ENCODE peak calls at places on chromosomes 12 and 14, in seven cellular contexts. E is left lung, B is A549, Q is neural progenitor cell, P is GM06990, D is MM.1S, C is cardiac muscle cell. K is an unnamed sample.

GRCh38 chr12:19712041-19712440 is 272.7 kb downstream of the AEBP2 start:
- DNase-seq in E (no peak), D (no peak), Q (no peak), B (peak), P (no peak), C (no peak), K (no peak)

GRCh38 chr14:68790656-68791077 is 2.2 kb downstream of the ZFP36L1 start:
- DNase-seq in D (no peak), B (no peak), P (peak), E (no peak), C (no peak), Q (no peak), K (peak)

GRCh38 chr14:58082491-58083098 is 69.4 kb downstream of the ARMH4 start:
- DNase-seq in C (no peak), P (no peak), B (peak), E (no peak), Q (no peak), D (no peak), K (no peak)

GRCh38 chr12:130120012-130120805 is 42.1 kb upstream of the FZD10 start:
- DNase-seq in E (no peak), D (no peak), B (no peak), Q (no peak), P (no peak), C (no peak), K (no peak)

GRCh38 chr12:19588944-19589343 is 149.7 kb downstream of the AEBP2 start:
- DNase-seq in Q (no peak), E (no peak), B (no peak), D (no peak), P (no peak), C (no peak), K (no peak)

GRCh38 chr12:104356231-104357115 is 52.9 kb downstream of the EID3 start:
- DNase-seq in Q (no peak), D (no peak), E (no peak), C (peak), B (peak), P (no peak), K (peak)

GRCh38 chr14:95432152-95433093 is 84.0 kb downstream of the SYNE3 start:
- DNase-seq in E (no peak), B (peak), D (no peak), P (no peak), C (peak), Q (peak), K (no peak)

GRCh38 chr12:132853285-132854092 is 24.8 kb upstream of the GOLGA3 start:
- DNase-seq in D (no peak), Q (no peak), P (no peak), B (no peak), C (no peak), E (no peak), K (no peak)

GRCh38 chr14:70093156-70093555 is 95.6 kb downstream of the SLC8A3 start:
- DNase-seq in C (no peak), D (no peak), B (no peak), E (no peak), P (no peak), Q (no peak), K (no peak)

GRCh38 chr14:76917158-76917596 is 91.0 kb downstream of the LRRC74A start:
- DNase-seq in C (peak), B (peak), P (no peak), Q (peak), D (no peak), E (peak), K (no peak)

GRCh38 chr12:16300222-16300621 is 22.7 kb upstream of the SLC15A5 start:
- DNase-seq in D (no peak), C (no peak), P (no peak), B (no peak), Q (no peak), E (no peak), K (no peak)

GRCh38 chr12:65826513-65827171 is 2.4 kb downstream of the HMGA2 start:
- DNase-seq in B (peak), E (no peak), Q (peak), C (peak), D (no peak), P (no peak), K (no peak)

GRCh38 chr14:104479901-104480300 is 99.7 kb upstream of the C14orf180 start:
- DNase-seq in C (no peak), B (no peak), P (no peak), Q (no peak), D (no peak), E (no peak), K (no peak)

GRCh38 chr14:54818201-54819133 is 84.2 kb downstream of the GCH1 start:
- DNase-seq in E (no peak), D (no peak), P (no peak), C (no peak), B (no peak), Q (peak), K (no peak)

GRCh38 chr12:11657511-11657910 is 8.0 kb downstream of the ETV6 start:
- DNase-seq in P (no peak), C (no peak), B (no peak), E (no peak), D (no peak), Q (no peak), K (no peak)

GRCh38 chr12:3770891-3771290 is 18.0 kb upstream of the CRACR2A start:
- DNase-seq in Q (no peak), B (peak), P (no peak), D (no peak), E (no peak), C (no peak), K (no peak)

GRCh38 chr14:28299227-28299626 is 467.4 kb upstream of the FOXG1 start:
- DNase-seq in C (no peak), B (no peak), E (no peak), P (no peak), D (no peak), Q (no peak), K (no peak)

GRCh38 chr12:20024194-20024593 is 344.1 kb upstream of the PDE3A start:
- DNase-seq in E (no peak), Q (no peak), D (no peak), B (no peak), P (no peak), C (no peak), K (no peak)

GRCh38 chr12:12294215-12295005 is 27.6 kb upstream of the LRP6 start:
- DNase-seq in D (no peak), E (no peak), P (no peak), C (peak), Q (peak), B (no peak), K (no peak)

GRCh38 chr14:24298892-24299254 is 707 bp downstream of the DHRS1 start:
- DNase-seq in E (no peak), B (peak), Q (no peak), P (no peak), C (no peak), D (no peak), K (no peak)

GRCh38 chr12:108575199-108575912 is 13.0 kb downstream of the ISCU start:
- DNase-seq in D (no peak), B (no peak), C (no peak), E (no peak), Q (no peak), P (no peak), K (peak)

GRCh38 chr12:112375105-112375504 is 7.1 kb downstream of the HECTD4 start:
- DNase-seq in P (no peak), C (no peak), B (peak), Q (no peak), E (no peak), D (no peak), K (no peak)

GRCh38 chr12:124833693-124834122 is 30.0 kb downstream of the SCARB1 start:
- DNase-seq in D (no peak), P (no peak), Q (peak), B (no peak), C (peak), E (no peak), K (no peak)

GRCh38 chr12:124531281-124531745 is 36.1 kb downstream of the NCOR2 start:
- DNase-seq in C (peak), B (no peak), D (no peak), Q (peak), P (no peak), E (no peak), K (no peak)

GRCh38 chr14:99806841-99807240 is 13.6 kb downstream of the EML1 start:
- DNase-seq in P (no peak), B (no peak), D (no peak), E (no peak), Q (no peak), C (no peak), K (no peak)

GRCh38 chr14:99808133-99808505 is 14.9 kb downstream of the EML1 start:
- DNase-seq in P (no peak), E (no peak), Q (no peak), B (no peak), D (no peak), C (no peak), K (no peak)

GRCh38 chr14:99806040-99806439 is 12.8 kb downstream of the EML1 start:
- DNase-seq in E (no peak), D (no peak), Q (no peak), C (no peak), P (no peak), B (no peak), K (no peak)

GRCh38 chr14:99808515-99808914 is 15.3 kb downstream of the EML1 start:
- DNase-seq in E (no peak), Q (no peak), B (no peak), D (no peak), C (no peak), P (no peak), K (no peak)

DNA sequence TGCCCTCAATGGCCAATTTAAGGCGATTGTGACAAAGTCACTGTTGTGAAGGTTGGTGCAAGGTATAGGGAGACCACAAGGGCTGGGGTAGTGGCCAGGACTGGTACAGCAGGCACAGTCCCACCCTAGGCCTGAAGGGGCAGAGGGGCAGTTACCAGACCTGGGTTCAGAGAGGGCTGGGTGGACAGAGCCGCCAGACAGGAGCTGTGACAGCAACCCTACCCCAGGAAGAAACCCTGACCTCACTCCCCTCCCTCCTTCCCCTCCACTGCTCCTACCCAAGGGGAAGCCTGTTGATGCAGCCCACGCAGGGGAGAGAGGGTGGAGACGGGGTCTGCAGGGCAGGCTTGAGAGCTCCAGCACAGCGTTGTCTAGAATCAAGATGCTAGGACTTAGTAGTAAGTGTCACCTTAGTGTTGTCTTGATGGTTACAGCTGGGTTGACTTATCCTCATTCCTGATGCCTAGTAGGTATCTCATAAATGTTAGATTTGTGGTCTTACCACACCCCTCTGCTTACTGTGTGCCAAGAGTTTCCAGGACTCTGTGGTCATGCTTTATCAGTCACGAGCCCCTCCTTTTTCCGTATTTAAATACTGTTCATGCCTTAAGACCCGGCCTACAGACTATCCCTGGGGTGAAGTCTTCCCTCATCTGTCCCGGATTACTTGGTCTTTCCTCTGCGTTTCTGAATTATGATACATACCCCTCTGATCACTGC is 14.4 kb downstream of the EML1 start:
- DNase-seq in Q (peak), D (no peak), C (no peak), P (no peak), B (peak), E (no peak), K (no peak)
- TF ChIP-seq CTCF in Q (peak), D (no peak), C (no peak), P (no peak), B (no peak), E (no peak), K (peak)

DNA sequence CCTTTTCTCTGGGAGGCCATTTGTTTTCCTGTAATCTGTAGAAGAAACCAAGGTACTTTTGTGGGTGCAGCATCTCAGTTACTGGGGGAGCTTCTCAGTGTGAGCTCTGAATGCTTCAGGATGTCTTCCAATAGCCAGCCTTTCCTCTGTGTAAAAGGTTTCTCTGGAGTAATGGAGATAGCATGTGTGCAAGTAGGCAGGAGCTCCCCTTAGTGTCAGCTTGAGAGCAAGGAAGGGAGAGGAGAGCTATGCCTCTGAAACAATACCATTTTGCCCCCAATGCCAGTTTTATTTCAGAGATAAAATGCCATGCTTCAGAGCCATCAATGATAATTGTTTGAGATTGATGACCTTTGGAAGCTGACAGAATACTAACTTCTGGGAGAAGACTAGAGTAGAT is 125.5 kb downstream of the CRADD start:
- DNase-seq in Q (no peak), P (no peak), E (no peak), C (peak), B (no peak), D (no peak), K (no peak)
- TF ChIP-seq CTCF in Q (no peak), P (no peak), E (no peak), C (peak), B (no peak), D (no peak), K (no peak)

GRCh38 chr12:94173660-94174265 is 25.4 kb downstream of the PLXNC1 start:
- DNase-seq in B (no peak), P (peak), C (no peak), Q (no peak), D (peak), E (no peak), K (no peak)

GRCh38 chr12:94178886-94179285 is 30.5 kb downstream of the PLXNC1 start:
- DNase-seq in B (no peak), C (no peak), Q (no peak), P (no peak), E (no peak), D (no peak), K (no peak)

GRCh38 chr12:94174576-94174975 is 26.2 kb downstream of the PLXNC1 start:
- DNase-seq in E (peak), Q (no peak), P (peak), C (no peak), D (peak), B (no peak), K (no peak)

GRCh38 chr12:94178054-94178453 is 29.7 kb downstream of the PLXNC1 start:
- DNase-seq in C (no peak), E (no peak), Q (no peak), D (no peak), P (no peak), B (no peak), K (no peak)

DNA sequence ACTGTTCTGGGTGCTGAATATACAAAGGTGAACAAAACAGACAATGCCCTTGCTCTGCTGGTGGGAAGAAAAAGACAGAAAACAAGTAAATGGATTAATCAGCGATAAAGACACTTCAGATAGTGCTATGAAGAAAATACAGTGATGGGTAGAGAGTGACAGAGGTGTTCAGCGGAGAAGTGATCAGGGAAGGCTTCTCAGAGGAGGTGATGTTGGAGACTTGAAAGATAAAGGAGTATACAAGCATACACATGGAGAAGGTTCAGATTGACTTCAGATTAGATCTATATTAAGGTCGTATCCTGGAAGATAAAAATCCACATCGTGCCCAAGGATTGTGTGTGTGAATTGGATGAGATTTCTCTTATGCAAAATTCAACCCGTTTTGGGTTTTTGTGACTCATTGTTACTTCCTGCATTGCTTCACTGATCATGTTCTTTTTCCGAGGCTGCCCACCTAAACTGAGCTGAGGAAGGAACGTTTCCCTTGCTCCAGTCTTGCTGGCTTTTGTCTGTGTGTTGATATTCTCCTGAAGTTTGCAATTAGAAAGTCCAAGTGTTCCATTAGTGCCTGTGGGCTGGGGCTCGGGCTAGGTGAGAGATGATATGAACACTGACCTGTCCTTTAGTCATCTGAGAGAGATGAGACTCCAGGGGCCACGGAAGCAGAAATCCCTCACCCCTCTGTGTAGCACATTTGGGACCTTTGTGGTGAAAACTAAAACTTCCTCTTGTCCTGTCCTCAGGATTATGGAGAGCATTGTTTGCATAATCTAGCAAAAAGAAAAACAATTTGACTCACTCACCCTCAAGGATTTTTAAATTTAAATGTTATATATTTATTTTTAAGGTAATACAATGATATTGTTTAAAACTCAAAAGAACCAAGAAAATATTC is 27.6 kb downstream of the PLXNC1 start:
- DNase-seq in P (peak), B (no peak), Q (no peak), C (no peak), D (no peak), E (no peak), K (no peak)
- TF ChIP-seq CTCF in P (no peak), B (no peak), Q (no peak), C (no peak), D (no peak), E (no peak), K (no peak)

DNA sequence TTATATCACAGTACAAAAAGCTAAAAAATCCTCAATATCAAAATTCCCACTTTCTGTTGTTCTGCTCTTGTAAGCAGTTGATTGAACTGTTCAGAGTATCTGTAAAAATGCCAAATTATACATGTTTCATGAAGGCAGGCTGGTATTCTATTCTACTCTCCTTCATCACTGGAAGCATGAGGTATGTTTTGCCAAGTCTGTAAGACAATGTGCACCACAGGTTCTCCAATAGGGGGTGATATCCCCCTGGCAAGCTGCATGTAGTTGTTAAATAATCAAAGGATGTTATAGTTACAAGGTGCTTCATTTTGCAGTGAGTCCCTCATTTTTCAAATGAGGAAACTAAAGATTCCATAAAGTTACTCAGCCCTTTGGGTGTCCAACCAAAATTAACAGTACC is 15.1 kb upstream of the NEK9 start:
- DNase-seq in P (no peak), D (no peak), E (no peak), C (peak), B (peak), Q (peak), K (no peak)
- TF ChIP-seq CTCF in P (peak), D (peak), E (no peak), C (peak), B (peak), Q (peak), K (peak)

GRCh38 chr12:1398673-1399072 is 195.7 kb downstream of the FBXL14 start:
- DNase-seq in Q (no peak), C (no peak), E (no peak), P (no peak), D (peak), B (peak), K (no peak)
- TF ChIP-seq CTCF in Q (no peak), C (no peak), E (no peak), P (no peak), D (peak), B (no peak), K (no peak)

GRCh38 chr14:64693766-64694165 is 10.5 kb upstream of the PLEKHG3 start:
- DNase-seq in E (no peak), B (no peak), Q (no peak), D (no peak), P (no peak), C (no peak), K (no peak)

GRCh38 chr14:64692189-64692588 is 12.0 kb upstream of the PLEKHG3 start:
- DNase-seq in B (no peak), Q (no peak), E (no peak), P (no peak), C (no peak), D (no peak), K (no peak)

GRCh38 chr14:64696355-64696844 is 7.8 kb upstream of the PLEKHG3 start:
- DNase-seq in P (no peak), E (no peak), B (no peak), Q (no peak), C (no peak), D (no peak), K (no peak)

GRCh38 chr14:64692597-64693350 is 11.4 kb upstream of the PLEKHG3 start:
- DNase-seq in B (no peak), E (no peak), Q (no peak), D (no peak), C (no peak), P (no peak), K (no peak)

GRCh38 chr14:64695071-64695470 is 9.2 kb upstream of the PLEKHG3 start:
- DNase-seq in B (no peak), C (no peak), E (no peak), D (no peak), P (no peak), Q (no peak), K (no peak)
- TF ChIP-seq CTCF in B (no peak), C (no peak), E (no peak), D (no peak), P (no peak), Q (no peak), K (no peak)

DNA sequence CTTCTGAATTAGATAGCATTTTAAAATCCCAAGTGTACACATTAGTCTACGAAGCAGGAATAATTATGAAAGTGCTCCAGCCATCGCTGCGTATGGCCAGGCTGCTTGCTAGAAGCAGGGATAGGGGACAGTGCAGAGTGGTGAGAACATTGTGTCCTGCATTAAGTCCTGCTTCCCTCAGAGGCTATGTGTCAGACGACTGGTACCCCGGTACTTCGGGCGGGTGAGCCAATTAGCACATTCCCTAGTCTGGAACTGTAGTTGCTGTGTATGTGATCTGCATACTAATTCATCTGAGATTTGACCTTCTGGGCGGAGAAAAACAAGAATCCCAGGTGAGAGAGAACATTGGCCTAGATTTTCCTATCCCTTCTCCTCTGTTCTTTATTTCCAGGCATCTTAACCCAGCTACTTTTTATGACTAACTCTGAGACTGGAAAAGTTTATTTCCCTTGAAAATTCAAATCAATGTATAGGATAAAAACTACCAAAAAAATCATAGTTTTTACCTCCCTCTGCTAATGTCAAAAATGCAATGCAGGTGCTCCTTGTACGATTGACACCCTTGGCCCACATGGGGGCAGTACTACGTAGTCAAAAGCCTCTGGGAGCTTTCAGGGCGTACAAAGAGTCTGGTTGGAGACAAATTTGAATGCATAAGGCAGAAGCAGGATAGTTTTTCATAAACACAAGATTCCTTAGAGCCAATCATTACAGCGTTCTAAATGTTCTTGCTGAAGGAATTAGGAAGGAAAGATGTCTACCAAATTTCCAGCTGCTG is 764.3 kb downstream of the NOVA1 start:
- DNase-seq in B (peak), C (peak), P (no peak), Q (peak), E (no peak), D (peak), K (no peak)
- TF ChIP-seq CTCF in B (no peak), C (peak), P (no peak), Q (peak), E (no peak), D (peak), K (peak)

GRCh38 chr14:32593290-32593942 is 264.3 kb downstream of the AKAP6 start:
- DNase-seq in D (no peak), E (no peak), P (no peak), C (no peak), B (peak), Q (no peak), K (no peak)
- TF ChIP-seq CTCF in D (no peak), E (no peak), P (no peak), C (no peak), B (no peak), Q (no peak), K (no peak)